ENCODE peak calls at places on chromosomes 11 and 22, in eight cellular contexts. One of them, this sample, is unnamed. For H3K4me1, the result is how much of the 10 kb centered on the place peaks cover.

GRCh38 chr11:120601566-120601965 is 90.0 kb downstream of the GRIK4 start:
- DNase-seq in kidney: peak
- DNase-seq in PC-9: no peak
- DNase-seq in hepatocyte: no peak
- DNase-seq in tibial artery: no peak
- DNase-seq in mesendoderm: no peak
- DNase-seq in endothelial cell of umbilical vein: no peak
- DNase-seq in HAP-1: no peak
- DNase-seq in this sample: no peak

GRCh38 chr22:46803031-46803880 is 40.8 kb downstream of the TBC1D22A start:
- DNase-seq in mesendoderm: peak
- DNase-seq in endothelial cell of umbilical vein: peak
- DNase-seq in HAP-1: no peak
- DNase-seq in PC-9: peak
- DNase-seq in kidney: peak
- DNase-seq in tibial artery: peak
- DNase-seq in hepatocyte: peak
- DNase-seq in this sample: peak

GRCh38 chr22:41939981-41940852 is 6.7 kb downstream of the CENPM start:
- DNase-seq in hepatocyte: no peak
- DNase-seq in PC-9: peak
- DNase-seq in tibial artery: no peak
- DNase-seq in kidney: peak
- DNase-seq in endothelial cell of umbilical vein: no peak
- DNase-seq in mesendoderm: no peak
- DNase-seq in HAP-1: no peak
- DNase-seq in this sample: peak

GRCh38 chr11:99069831-99070444 is 49.2 kb downstream of the CNTN5 start:
- DNase-seq in endothelial cell of umbilical vein: no peak
- DNase-seq in hepatocyte: peak
- DNase-seq in PC-9: no peak
- DNase-seq in mesendoderm: peak
- DNase-seq in kidney: peak
- DNase-seq in HAP-1: no peak
- DNase-seq in tibial artery: no peak
- DNase-seq in this sample: peak

GRCh38 chr11:68214173-68215086 is 1.3 kb upstream of the KMT5B start:
- DNase-seq in tibial artery: peak
- DNase-seq in endothelial cell of umbilical vein: peak
- DNase-seq in kidney: peak
- DNase-seq in PC-9: no peak
- DNase-seq in mesendoderm: peak
- DNase-seq in HAP-1: no peak
- DNase-seq in hepatocyte: no peak
- DNase-seq in this sample: no peak

GRCh38 chr11:118689852-118690552 is 10.6 kb upstream of the TREH start:
- DNase-seq in HAP-1: peak
- DNase-seq in hepatocyte: peak
- DNase-seq in endothelial cell of umbilical vein: peak
- DNase-seq in PC-9: peak
- DNase-seq in kidney: peak
- DNase-seq in mesendoderm: peak
- DNase-seq in tibial artery: peak
- DNase-seq in this sample: peak

GRCh38 chr11:1401001-1401445 is 11.3 kb downstream of the BRSK2 start:
- DNase-seq in mesendoderm: no peak
- DNase-seq in kidney: peak
- DNase-seq in PC-9: no peak
- DNase-seq in HAP-1: no peak
- DNase-seq in hepatocyte: no peak
- DNase-seq in endothelial cell of umbilical vein: no peak
- DNase-seq in tibial artery: no peak
- DNase-seq in this sample: no peak

GRCh38 chr11:126114486-126115252 is 52.0 kb upstream of the CDON start:
- DNase-seq in tibial artery: no peak
- DNase-seq in HAP-1: no peak
- DNase-seq in kidney: no peak
- DNase-seq in PC-9: peak
- DNase-seq in hepatocyte: no peak
- DNase-seq in endothelial cell of umbilical vein: no peak
- DNase-seq in mesendoderm: no peak
- DNase-seq in this sample: no peak

GRCh38 chr11:66189031-66189745 is 79.3 kb upstream of the RAB1B start:
- DNase-seq in tibial artery: no peak
- DNase-seq in HAP-1: no peak
- DNase-seq in PC-9: no peak
- DNase-seq in hepatocyte: no peak
- DNase-seq in kidney: no peak
- DNase-seq in mesendoderm: no peak
- DNase-seq in endothelial cell of umbilical vein: no peak
- DNase-seq in this sample: no peak

GRCh38 chr11:117302228-117302627 is 11.1 kb downstream of the BACE1-AS start:
- DNase-seq in mesendoderm: no peak
- DNase-seq in kidney: no peak
- DNase-seq in hepatocyte: no peak
- DNase-seq in tibial artery: no peak
- DNase-seq in HAP-1: no peak
- DNase-seq in PC-9: no peak
- DNase-seq in endothelial cell of umbilical vein: no peak
- DNase-seq in this sample: no peak

GRCh38 chr11:250740-251299 is 14.0 kb downstream of the PSMD13 start:
- DNase-seq in endothelial cell of umbilical vein: peak
- DNase-seq in PC-9: no peak
- DNase-seq in HAP-1: peak
- DNase-seq in tibial artery: peak
- DNase-seq in mesendoderm: peak
- DNase-seq in kidney: no peak
- DNase-seq in hepatocyte: peak
- DNase-seq in this sample: peak

GRCh38 chr11:110098645-110099044 is 5.5 kb downstream of the ZC3H12C start:
- DNase-seq in hepatocyte: no peak
- DNase-seq in HAP-1: peak
- DNase-seq in endothelial cell of umbilical vein: peak
- DNase-seq in mesendoderm: no peak
- DNase-seq in PC-9: peak
- DNase-seq in kidney: no peak
- DNase-seq in tibial artery: no peak
- DNase-seq in this sample: no peak

GRCh38 chr11:69377029-69377952 is 83.3 kb downstream of the MYEOV start:
- DNase-seq in PC-9: no peak
- DNase-seq in mesendoderm: no peak
- DNase-seq in hepatocyte: no peak
- DNase-seq in endothelial cell of umbilical vein: no peak
- DNase-seq in kidney: peak
- DNase-seq in tibial artery: peak
- DNase-seq in HAP-1: no peak
- DNase-seq in this sample: peak

GRCh38 chr22:41848468-41848867 is 15.6 kb downstream of the SREBF2 start:
- DNase-seq in mesendoderm: no peak
- DNase-seq in tibial artery: peak
- DNase-seq in hepatocyte: peak
- DNase-seq in HAP-1: no peak
- DNase-seq in PC-9: peak
- DNase-seq in kidney: no peak
- DNase-seq in endothelial cell of umbilical vein: no peak
- DNase-seq in this sample: peak

GRCh38 chr11:64762916-64763803 is 3.4 kb upstream of the PYGM start:
- DNase-seq in tibial artery: peak
- DNase-seq in endothelial cell of umbilical vein: peak
- DNase-seq in PC-9: no peak
- DNase-seq in hepatocyte: no peak
- DNase-seq in mesendoderm: peak
- DNase-seq in HAP-1: no peak
- DNase-seq in kidney: peak
- DNase-seq in this sample: no peak

GRCh38 chr22:50403701-50404101 is 60.6 kb downstream of the PPP6R2 start:
- DNase-seq in PC-9: no peak
- DNase-seq in hepatocyte: peak
- DNase-seq in endothelial cell of umbilical vein: peak
- DNase-seq in mesendoderm: no peak
- DNase-seq in HAP-1: no peak
- DNase-seq in tibial artery: peak
- DNase-seq in kidney: peak
- DNase-seq in this sample: no peak

DNA sequence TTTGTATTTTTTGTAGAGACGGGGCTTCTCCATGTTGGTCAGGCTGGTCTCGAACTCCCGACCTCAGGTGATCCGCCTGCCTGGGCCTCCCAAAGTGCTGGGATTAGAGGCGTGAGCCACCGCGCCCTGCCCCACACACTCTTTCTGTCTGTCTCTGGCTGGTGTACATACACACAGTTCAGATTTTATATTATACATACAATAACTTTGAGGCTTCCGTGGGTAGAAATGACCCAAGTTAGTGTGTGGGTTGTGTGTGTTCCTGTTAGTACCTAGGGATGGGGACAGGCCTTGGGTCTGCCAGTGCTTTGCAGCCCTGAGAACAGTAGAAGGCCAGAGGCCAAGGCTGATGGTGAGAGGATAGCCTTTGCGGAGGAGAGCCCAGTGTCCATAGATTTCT is 2.8 kb downstream of the ZBTB16 start:
- DNase-seq in hepatocyte: no peak
- DNase-seq in kidney: no peak
- DNase-seq in tibial artery: no peak
- DNase-seq in PC-9: no peak
- DNase-seq in HAP-1: no peak
- DNase-seq in endothelial cell of umbilical vein: no peak
- DNase-seq in mesendoderm: no peak
- DNase-seq in this sample: no peak
- H3K4me1 ChIP-seq in hepatocyte: under half
- H3K4me1 ChIP-seq in kidney: under half
- H3K4me1 ChIP-seq in tibial artery: under half
- H3K4me1 ChIP-seq in PC-9: under half
- H3K4me1 ChIP-seq in HAP-1: under half
- H3K4me1 ChIP-seq in endothelial cell of umbilical vein: under half
- H3K4me1 ChIP-seq in mesendoderm: under half
- H3K4me1 ChIP-seq in this sample: under half

DNA sequence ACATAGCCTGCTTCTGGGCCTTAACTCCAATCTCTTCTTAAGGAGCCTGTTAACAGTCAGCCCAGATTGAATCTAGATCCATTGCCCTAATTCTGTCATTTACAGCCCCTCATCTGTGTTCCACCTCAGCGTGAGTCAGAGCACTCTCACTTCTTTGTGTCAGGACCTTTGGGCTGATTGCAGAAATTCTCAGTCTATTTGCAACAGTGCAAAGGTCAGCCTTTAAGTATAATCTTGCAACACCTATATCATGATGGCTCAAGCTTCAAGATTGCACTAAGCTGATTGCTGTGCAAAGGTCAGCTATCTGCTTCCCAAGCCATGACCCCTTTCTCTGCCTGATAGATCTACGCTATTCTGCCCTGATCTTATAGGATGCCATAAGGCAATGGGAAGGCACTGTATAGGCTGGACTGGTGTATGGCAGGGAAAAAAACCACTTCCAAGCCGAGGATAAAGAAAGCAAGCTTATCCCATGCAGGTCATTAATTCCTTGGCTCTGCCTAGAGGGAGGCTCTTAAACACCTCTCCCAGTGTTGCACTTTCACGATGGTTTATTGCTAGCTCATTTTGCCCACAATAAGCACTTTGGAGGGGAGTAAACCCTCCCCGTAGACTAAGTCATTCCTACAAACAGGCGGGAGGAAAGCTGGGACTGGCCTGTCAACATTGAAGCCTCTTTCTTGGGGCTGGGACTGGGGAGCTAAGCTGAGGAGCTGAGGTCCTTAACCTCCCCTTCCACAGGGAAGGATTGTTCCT is 100.6 kb downstream of the RRAS2 start:
- DNase-seq in HAP-1: no peak
- DNase-seq in tibial artery: no peak
- DNase-seq in endothelial cell of umbilical vein: peak
- DNase-seq in kidney: no peak
- DNase-seq in mesendoderm: peak
- DNase-seq in PC-9: peak
- DNase-seq in hepatocyte: peak
- DNase-seq in this sample: peak
- H3K4me1 ChIP-seq in HAP-1: under half
- H3K4me1 ChIP-seq in tibial artery: under half
- H3K4me1 ChIP-seq in endothelial cell of umbilical vein: under half
- H3K4me1 ChIP-seq in kidney: under half
- H3K4me1 ChIP-seq in mesendoderm: under half
- H3K4me1 ChIP-seq in PC-9: under half
- H3K4me1 ChIP-seq in hepatocyte: under half
- H3K4me1 ChIP-seq in this sample: under half

DNA sequence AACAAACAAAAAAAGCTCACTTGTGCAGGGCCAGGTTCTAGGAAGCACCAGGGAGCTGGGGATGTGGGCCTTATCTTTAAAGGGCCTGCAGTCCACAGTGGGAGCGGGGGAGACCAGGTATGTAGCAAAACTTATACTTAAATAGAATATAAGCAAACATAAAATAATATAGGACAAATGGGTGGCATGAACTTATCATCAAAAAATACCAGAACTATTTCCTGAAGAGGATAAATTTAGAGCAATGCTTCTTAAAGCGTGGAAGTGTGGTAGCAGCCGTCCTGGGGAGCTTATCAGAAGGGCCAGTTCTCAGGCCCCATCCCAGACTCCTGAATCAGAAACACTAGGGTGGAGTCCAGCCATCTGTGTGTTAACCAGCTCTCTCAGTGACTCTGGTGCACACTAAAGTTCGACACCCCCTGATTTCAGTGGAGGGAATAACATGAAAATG is 9.3 kb downstream of the VPS26B start:
- DNase-seq in kidney: no peak
- DNase-seq in mesendoderm: no peak
- DNase-seq in PC-9: no peak
- DNase-seq in endothelial cell of umbilical vein: no peak
- DNase-seq in HAP-1: no peak
- DNase-seq in hepatocyte: no peak
- DNase-seq in tibial artery: no peak
- DNase-seq in this sample: no peak
- H3K4me1 ChIP-seq in kidney: under half
- H3K4me1 ChIP-seq in mesendoderm: under half
- H3K4me1 ChIP-seq in PC-9: under half
- H3K4me1 ChIP-seq in endothelial cell of umbilical vein: under half
- H3K4me1 ChIP-seq in HAP-1: under half
- H3K4me1 ChIP-seq in hepatocyte: under half
- H3K4me1 ChIP-seq in tibial artery: under half
- H3K4me1 ChIP-seq in this sample: under half

DNA sequence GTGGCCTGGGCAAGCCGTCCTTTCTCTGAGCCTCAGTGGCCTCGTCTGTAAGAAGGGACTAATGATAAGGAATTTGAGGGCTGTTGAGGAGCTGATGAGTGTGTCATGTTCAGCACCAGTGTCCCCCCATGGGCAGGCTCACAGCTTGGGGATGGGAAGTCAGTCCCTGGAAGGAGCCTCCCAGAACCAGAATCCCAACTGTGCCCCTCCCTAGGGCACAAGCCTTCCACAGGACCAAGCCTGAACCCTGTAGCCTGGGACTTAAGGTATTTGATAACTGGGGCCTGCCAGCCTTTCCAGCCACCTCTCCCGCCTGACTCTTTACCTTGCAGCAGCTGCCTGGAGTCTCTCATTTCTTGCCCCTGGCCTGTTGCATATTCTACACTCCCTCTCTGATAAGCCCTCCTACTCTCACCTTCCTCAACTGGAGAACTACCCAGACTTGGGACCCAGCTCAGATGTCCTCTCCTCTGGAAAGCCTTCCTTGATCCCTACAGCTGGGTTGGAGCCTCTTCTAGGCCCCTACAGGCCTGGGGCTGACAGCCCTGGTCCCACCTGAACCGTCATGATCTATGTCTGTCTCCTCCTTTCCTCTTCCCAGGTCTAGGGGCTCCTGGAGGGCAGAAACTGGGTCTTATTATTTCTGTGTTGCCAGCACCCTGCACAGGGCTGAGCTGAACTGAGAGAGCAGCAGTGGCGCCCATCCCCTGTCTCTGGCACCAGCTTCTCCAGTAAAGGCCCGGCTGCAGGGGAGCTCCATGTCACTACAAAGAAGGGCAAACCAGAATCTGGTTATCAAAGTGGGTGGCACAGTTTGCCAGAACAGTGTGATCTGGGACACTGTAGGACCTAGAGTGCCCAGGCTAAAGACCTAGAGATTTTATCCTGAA is 1.6 kb downstream of the P2RY2 start:
- DNase-seq in hepatocyte: no peak
- DNase-seq in endothelial cell of umbilical vein: no peak
- DNase-seq in HAP-1: no peak
- DNase-seq in PC-9: no peak
- DNase-seq in mesendoderm: no peak
- DNase-seq in kidney: no peak
- DNase-seq in tibial artery: peak
- DNase-seq in this sample: no peak
- H3K4me1 ChIP-seq in hepatocyte: under half
- H3K4me1 ChIP-seq in endothelial cell of umbilical vein: under half
- H3K4me1 ChIP-seq in HAP-1: under half
- H3K4me1 ChIP-seq in PC-9: under half
- H3K4me1 ChIP-seq in mesendoderm: under half
- H3K4me1 ChIP-seq in kidney: under half
- H3K4me1 ChIP-seq in tibial artery: under half
- H3K4me1 ChIP-seq in this sample: under half